ENCODE peak calls at places on chromosomes 12 and 14, in six cellular contexts. K, H, P, I, Q and Y are unnamed samples.

GRCh38 chr12:120266180-120266535 is 628 bp upstream of the PXN start:
- DNase-seq in K (no peak), H (no peak), P (no peak), I (no peak), Q (no peak), Y (no peak)

GRCh38 chr14:91924871-91925726 is 22.4 kb downstream of the FBLN5 start:
- DNase-seq in K (no peak), H (no peak), P (no peak), I (no peak), Q (peak; percentile 42), Y (no peak)

GRCh38 chr12:22163594-22163993 is 117.6 kb downstream of the CMAS start:
- DNase-seq in K (no peak), H (no peak), P (no peak), I (no peak), Q (no peak), Y (no peak)

GRCh38 chr14:99566009-99566389 is 38.0 kb downstream of the CCDC85C start:
- DNase-seq in K (no peak), H (no peak), P (peak; percentile 84), I (no peak), Q (no peak), Y (peak; percentile 77)

GRCh38 chr12:116358850-116359761 is 81.6 kb upstream of the MED13L start:
- DNase-seq in K (peak; percentile 93), H (peak; percentile 93), P (peak; percentile 86), I (peak; percentile 84), Q (peak; percentile 93), Y (peak; percentile 98)

GRCh38 chr14:54564071-54564798 is 2.7 kb upstream of the SAMD4A start:
- DNase-seq in K (no peak), H (no peak), P (no peak), I (no peak), Q (no peak), Y (no peak)

GRCh38 chr12:132761032-132761910 is at the start of gene ANKLE2:
- DNase-seq in K (peak; percentile 37), H (peak; percentile 29), P (no peak), I (peak; percentile 52), Q (peak; percentile 94), Y (peak; percentile 54)

GRCh38 chr12:43842259-43842658 is 6.4 kb downstream of the TMEM117 start:
- DNase-seq in K (no peak), H (no peak), P (no peak), I (no peak), Q (no peak), Y (no peak)

GRCh38 chr14:106790189-106791036 is 1264.0 kb downstream of the TMEM121 start:
- DNase-seq in K (peak; percentile 90), H (peak; percentile 45), P (peak; percentile 22), I (no peak), Q (peak; percentile 96), Y (peak; percentile 85)

GRCh38 chr12:130847097-130847496 is 8.0 kb upstream of the STX2 start:
- DNase-seq in K (no peak), H (no peak), P (no peak), I (no peak), Q (no peak), Y (no peak)

GRCh38 chr12:94671917-94672316 is 21.6 kb upstream of the TMCC3 start:
- DNase-seq in K (no peak), H (no peak), P (no peak), I (no peak), Q (no peak), Y (no peak)

GRCh38 chr12:117907108-117907689 is 61.6 kb downstream of the KSR2 start:
- DNase-seq in K (no peak), H (no peak), P (no peak), I (no peak), Q (no peak), Y (peak; percentile 32)

GRCh38 chr14:69519253-69519661 is 34.7 kb downstream of the PLEKHD1 start:
- DNase-seq in K (no peak), H (no peak), P (no peak), I (no peak), Q (no peak), Y (no peak)

GRCh38 chr14:68391292-68392014 is 401.4 kb downstream of the ZFP36L1 start:
- DNase-seq in K (no peak), H (peak; percentile 39), P (peak; percentile 77), I (no peak), Q (no peak), Y (no peak)

GRCh38 chr12:34400986-34401658 is 378.8 kb downstream of the ALG10 start:
- DNase-seq in K (peak; percentile 11), H (peak; percentile 9), P (peak; percentile 8), I (peak; percentile 30), Q (peak; percentile 63), Y (peak; percentile 9)

GRCh38 chr14:60838601-60839000 is 104.0 kb downstream of the MNAT1 start:
- DNase-seq in K (no peak), H (no peak), P (no peak), I (no peak), Q (peak; percentile 52), Y (no peak)

GRCh38 chr14:31894351-31894750 is 182.8 kb upstream of the ARHGAP5 start:
- DNase-seq in K (no peak), H (no peak), P (no peak), I (no peak), Q (no peak), Y (no peak)

GRCh38 chr12:82833461-82833860 is 146.8 kb downstream of the TMTC2 start:
- DNase-seq in K (no peak), H (no peak), P (no peak), I (no peak), Q (no peak), Y (no peak)

GRCh38 chr12:6771509-6772330 is 600 bp upstream of the LAG3 start:
- DNase-seq in K (no peak), H (no peak), P (no peak), I (no peak), Q (no peak), Y (no peak)

GRCh38 chr12:132171293-132171967 is 27.2 kb downstream of the NOC4L start:
- DNase-seq in K (no peak), H (no peak), P (no peak), I (peak; percentile 29), Q (peak; percentile 72), Y (no peak)

GRCh38 chr12:15472036-15472435 is 149.7 kb downstream of the PTPRO start:
- DNase-seq in K (no peak), H (no peak), P (no peak), I (no peak), Q (no peak), Y (no peak)

GRCh38 chr14:75886661-75887348 is 95.0 kb downstream of the TGFB3 start:
- DNase-seq in K (no peak), H (no peak), P (no peak), I (no peak), Q (no peak), Y (no peak)

GRCh38 chr12:113464852-113465719 is 6.6 kb downstream of the LHX5 start:
- DNase-seq in K (no peak), H (no peak), P (no peak), I (no peak), Q (peak; percentile 78), Y (no peak)

GRCh38 chr14:20454359-20454644 is 310 bp downstream of the OSGEP start:
- DNase-seq in K (peak; percentile 90), H (peak; percentile 69), P (peak; percentile 74), I (no peak), Q (no peak), Y (peak; percentile 88)

GRCh38 chr12:129659927-129660326 is 243.9 kb downstream of the TMEM132D start:
- DNase-seq in K (no peak), H (no peak), P (no peak), I (no peak), Q (no peak), Y (no peak)

GRCh38 chr12:124754949-124755800 is 108.5 kb downstream of the SCARB1 start:
- DNase-seq in K (peak; percentile 65), H (peak; percentile 92), P (peak; percentile 89), I (peak; percentile 93), Q (peak; percentile 83), Y (peak; percentile 46)

GRCh38 chr14:99544971-99545370 is 59.0 kb downstream of the CCDC85C start:
- DNase-seq in K (no peak), H (no peak), P (no peak), I (no peak), Q (no peak), Y (no peak)

GRCh38 chr12:93536766-93537515 is 35.5 kb upstream of the SOCS2 start:
- DNase-seq in K (no peak), H (no peak), P (no peak), I (no peak), Q (no peak), Y (no peak)

GRCh38 chr12:119036878-119037493 is 55.6 kb downstream of the SRRM4 start:
- DNase-seq in K (peak; percentile 21), H (no peak), P (no peak), I (no peak), Q (no peak), Y (peak; percentile 31)

GRCh38 chr12:11652351-11653040 is 3.0 kb downstream of the ETV6 start:
- DNase-seq in K (peak; percentile 61), H (peak; percentile 54), P (peak; percentile 61), I (no peak), Q (no peak), Y (peak; percentile 42)

GRCh38 chr12:76031414-76032042 is at the start of gene PHLDA1:
- DNase-seq in K (peak; percentile 94), H (peak; percentile 89), P (peak; percentile 93), I (peak; percentile 95), Q (peak; percentile 98), Y (peak; percentile 94)
- H3K4me3 ChIP-seq in K (peak within 1 kb of the TSS; percentile 61), H (peak within 1 kb of the TSS; percentile 82), P (peak within 1 kb of the TSS; percentile 60), I (peak within 1 kb of the TSS; percentile 76), Q (peak within 1 kb of the TSS; percentile 66), Y (peak within 1 kb of the TSS; percentile 69)

GRCh38 chr12:40775681-40776080 is 83.4 kb downstream of the CNTN1 start:
- DNase-seq in K (no peak), H (no peak), P (no peak), I (no peak), Q (no peak), Y (no peak)
- H3K4me3 ChIP-seq in K (no peak overlapping the region), H (no peak overlapping the region), P (no peak overlapping the region), I (no peak overlapping the region), Q (no peak overlapping the region), Y (no peak overlapping the region)

GRCh38 chr12:66674495-66675122 is 4.3 kb downstream of the GRIP1 start:
- DNase-seq in K (no peak), H (no peak), P (no peak), I (no peak), Q (no peak), Y (no peak)

GRCh38 chr12:66678640-66679268 is at the start of gene GRIP1:
- DNase-seq in K (no peak), H (no peak), P (no peak), I (peak; percentile 41), Q (no peak), Y (no peak)

GRCh38 chr12:66679441-66680069 is 679 bp upstream of the GRIP1 start:
- DNase-seq in K (no peak), H (no peak), P (no peak), I (no peak), Q (no peak), Y (no peak)

GRCh38 chr12:66676241-66676640 is 2.6 kb downstream of the GRIP1 start:
- DNase-seq in K (no peak), H (no peak), P (no peak), I (no peak), Q (no peak), Y (no peak)
- H3K4me3 ChIP-seq in K (no peak overlapping the region), H (no peak overlapping the region), P (no peak overlapping the region), I (no peak overlapping the region), Q (no peak overlapping the region), Y (no peak overlapping the region)

DNA sequence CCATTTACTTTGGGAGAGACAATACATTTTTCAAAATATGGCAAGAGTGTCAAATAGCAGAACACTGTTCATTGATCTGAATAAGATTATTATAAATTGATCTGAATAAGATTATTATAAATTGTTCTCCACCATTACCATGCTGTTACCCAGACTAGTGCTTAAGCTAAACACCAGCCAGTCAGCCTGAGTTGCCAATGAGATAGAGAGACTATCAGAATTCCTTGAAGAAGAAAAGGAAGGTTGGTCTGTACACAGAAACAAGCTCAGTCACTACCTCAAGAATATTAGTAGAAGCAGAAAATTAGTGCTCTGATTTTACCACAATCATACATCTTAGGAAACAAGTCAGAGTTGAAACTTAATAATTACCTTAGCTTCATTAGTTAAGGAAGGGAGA is 469.8 kb downstream of the FOXG1 start:
- DNase-seq in K (no peak), H (no peak), P (no peak), I (no peak), Q (no peak), Y (no peak)
- H3K4me3 ChIP-seq in K (no peak overlapping the region), H (no peak overlapping the region), P (no peak overlapping the region), I (no peak overlapping the region), Q (no peak overlapping the region), Y (no peak overlapping the region)